ENCODE peak calls at places on chromosomes 11 and 22, in six cellular contexts. One of them, this sample, is unnamed. For H3K9me3 and H3K4me1, the result is how much of the 10 kb centered on the place peaks cover.

GRCh38 chr11:33147559-33147958 is 13.7 kb downstream of the CSTF3 start:
- DNase-seq in left ventricle myocardium inferior: no peak
- DNase-seq in uterus: no peak
- DNase-seq in kidney: no peak
- DNase-seq in Caco-2: no peak
- DNase-seq in upper lobe of left lung: no peak
- DNase-seq in this sample: no peak

GRCh38 chr22:17724241-17724640 is 50.0 kb downstream of the BID start:
- DNase-seq in left ventricle myocardium inferior: no peak
- DNase-seq in uterus: no peak
- DNase-seq in kidney: no peak
- DNase-seq in Caco-2: no peak
- DNase-seq in upper lobe of left lung: no peak
- DNase-seq in this sample: no peak

GRCh38 chr22:30948930-30949342 is 19.6 kb downstream of the MORC2 start:
- DNase-seq in left ventricle myocardium inferior: no peak
- DNase-seq in uterus: no peak
- DNase-seq in kidney: no peak
- DNase-seq in Caco-2: no peak
- DNase-seq in upper lobe of left lung: no peak
- DNase-seq in this sample: no peak

GRCh38 chr11:131993291-131993690 is 622.9 kb downstream of the NTM start:
- DNase-seq in left ventricle myocardium inferior: no peak
- DNase-seq in uterus: no peak
- DNase-seq in kidney: no peak
- DNase-seq in Caco-2: no peak
- DNase-seq in upper lobe of left lung: no peak
- DNase-seq in this sample: no peak

GRCh38 chr11:105538531-105538930 is 71.3 kb upstream of the GRIA4 start:
- DNase-seq in left ventricle myocardium inferior: no peak
- DNase-seq in uterus: no peak
- DNase-seq in kidney: no peak
- DNase-seq in Caco-2: no peak
- DNase-seq in upper lobe of left lung: no peak
- DNase-seq in this sample: no peak

GRCh38 chr22:39731481-39731880 is 160.9 kb downstream of the CACNA1I start:
- DNase-seq in left ventricle myocardium inferior: no peak
- DNase-seq in uterus: no peak
- DNase-seq in kidney: no peak
- DNase-seq in Caco-2: no peak
- DNase-seq in upper lobe of left lung: no peak
- DNase-seq in this sample: no peak

GRCh38 chr11:44906641-44907040 is 44.0 kb downstream of the TP53I11 start:
- DNase-seq in left ventricle myocardium inferior: no peak
- DNase-seq in uterus: no peak
- DNase-seq in kidney: no peak
- DNase-seq in Caco-2: no peak
- DNase-seq in upper lobe of left lung: no peak
- DNase-seq in this sample: no peak

GRCh38 chr11:11946878-11947277 is 61.5 kb downstream of the DKK3 start:
- DNase-seq in left ventricle myocardium inferior: peak
- DNase-seq in uterus: no peak
- DNase-seq in kidney: no peak
- DNase-seq in Caco-2: no peak
- DNase-seq in upper lobe of left lung: no peak
- DNase-seq in this sample: no peak

GRCh38 chr11:63343130-63343529 is 26.5 kb upstream of the SLC22A9 start:
- DNase-seq in left ventricle myocardium inferior: no peak
- DNase-seq in uterus: no peak
- DNase-seq in kidney: no peak
- DNase-seq in Caco-2: no peak
- DNase-seq in upper lobe of left lung: no peak
- DNase-seq in this sample: no peak

GRCh38 chr11:118071416-118072030 is 5.4 kb upstream of the TMPRSS4 start:
- DNase-seq in left ventricle myocardium inferior: no peak
- DNase-seq in uterus: no peak
- DNase-seq in kidney: no peak
- DNase-seq in Caco-2: no peak
- DNase-seq in upper lobe of left lung: no peak
- DNase-seq in this sample: no peak

GRCh38 chr11:1751999-1752906 is 1.9 kb upstream of the IFITM10 start:
- DNase-seq in left ventricle myocardium inferior: no peak
- DNase-seq in uterus: no peak
- DNase-seq in kidney: no peak
- DNase-seq in Caco-2: no peak
- DNase-seq in upper lobe of left lung: peak
- DNase-seq in this sample: peak

GRCh38 chr11:27116684-27117083 is 76.1 kb downstream of the BBOX1 start:
- DNase-seq in left ventricle myocardium inferior: no peak
- DNase-seq in uterus: no peak
- DNase-seq in kidney: no peak
- DNase-seq in Caco-2: no peak
- DNase-seq in upper lobe of left lung: no peak
- DNase-seq in this sample: no peak

GRCh38 chr11:68574308-68574707 is 110.0 kb upstream of the GAL start:
- DNase-seq in left ventricle myocardium inferior: no peak
- DNase-seq in uterus: no peak
- DNase-seq in kidney: no peak
- DNase-seq in Caco-2: no peak
- DNase-seq in upper lobe of left lung: no peak
- DNase-seq in this sample: no peak

GRCh38 chr11:94851864-94852581 is 83.9 kb downstream of the AMOTL1 start:
- DNase-seq in left ventricle myocardium inferior: no peak
- DNase-seq in uterus: no peak
- DNase-seq in kidney: no peak
- DNase-seq in Caco-2: no peak
- DNase-seq in upper lobe of left lung: no peak
- DNase-seq in this sample: no peak

GRCh38 chr11:44190883-44191230 is 95.4 kb downstream of the EXT2 start:
- DNase-seq in left ventricle myocardium inferior: no peak
- DNase-seq in uterus: no peak
- DNase-seq in kidney: no peak
- DNase-seq in Caco-2: no peak
- DNase-seq in upper lobe of left lung: no peak
- DNase-seq in this sample: no peak

GRCh38 chr11:68963779-68964178 is 17.0 kb downstream of the MRGPRD start:
- DNase-seq in left ventricle myocardium inferior: no peak
- DNase-seq in uterus: peak
- DNase-seq in kidney: peak
- DNase-seq in Caco-2: peak
- DNase-seq in upper lobe of left lung: no peak
- DNase-seq in this sample: peak

GRCh38 chr11:19472679-19473078 is 231.9 kb upstream of the E2F8 start:
- DNase-seq in left ventricle myocardium inferior: no peak
- DNase-seq in uterus: no peak
- DNase-seq in kidney: no peak
- DNase-seq in Caco-2: no peak
- DNase-seq in upper lobe of left lung: no peak
- DNase-seq in this sample: no peak

GRCh38 chr11:95715777-95716241 is 73.8 kb downstream of the FAM76B start:
- DNase-seq in left ventricle myocardium inferior: no peak
- DNase-seq in uterus: no peak
- DNase-seq in kidney: no peak
- DNase-seq in Caco-2: no peak
- DNase-seq in upper lobe of left lung: no peak
- DNase-seq in this sample: no peak

GRCh38 chr11:124935548-124936514 is at the start of gene HEPACAM:
- DNase-seq in left ventricle myocardium inferior: no peak
- DNase-seq in uterus: no peak
- DNase-seq in kidney: no peak
- DNase-seq in Caco-2: no peak
- DNase-seq in upper lobe of left lung: peak
- DNase-seq in this sample: no peak

GRCh38 chr11:13284776-13285588 is 7.4 kb downstream of the BMAL1 start:
- DNase-seq in left ventricle myocardium inferior: no peak
- DNase-seq in uterus: no peak
- DNase-seq in kidney: no peak
- DNase-seq in Caco-2: no peak
- DNase-seq in upper lobe of left lung: no peak
- DNase-seq in this sample: no peak

GRCh38 chr11:79078999-79079398 is 361.8 kb downstream of the TENM4 start:
- DNase-seq in left ventricle myocardium inferior: peak
- DNase-seq in uterus: no peak
- DNase-seq in kidney: no peak
- DNase-seq in Caco-2: no peak
- DNase-seq in upper lobe of left lung: no peak
- DNase-seq in this sample: no peak

GRCh38 chr11:96627379-96627778 is 237.6 kb downstream of the JRKL start:
- DNase-seq in left ventricle myocardium inferior: no peak
- DNase-seq in uterus: no peak
- DNase-seq in kidney: no peak
- DNase-seq in Caco-2: no peak
- DNase-seq in upper lobe of left lung: no peak
- DNase-seq in this sample: no peak

GRCh38 chr22:35330258-35330861 is 30.7 kb downstream of the TOM1 start:
- DNase-seq in left ventricle myocardium inferior: peak
- DNase-seq in uterus: peak
- DNase-seq in kidney: peak
- DNase-seq in Caco-2: no peak
- DNase-seq in upper lobe of left lung: peak
- DNase-seq in this sample: peak

GRCh38 chr11:71181566-71181965 is 70.8 kb downstream of the SHANK2 start:
- DNase-seq in left ventricle myocardium inferior: no peak
- DNase-seq in uterus: no peak
- DNase-seq in kidney: peak
- DNase-seq in Caco-2: peak
- DNase-seq in upper lobe of left lung: no peak
- DNase-seq in this sample: peak

GRCh38 chr11:27761356-27761755 is 61.1 kb upstream of the BDNF start:
- DNase-seq in left ventricle myocardium inferior: no peak
- DNase-seq in uterus: no peak
- DNase-seq in kidney: no peak
- DNase-seq in Caco-2: no peak
- DNase-seq in upper lobe of left lung: no peak
- DNase-seq in this sample: no peak

GRCh38 chr11:86737752-86738151 is 62.6 kb upstream of the PRSS23 start:
- DNase-seq in left ventricle myocardium inferior: no peak
- DNase-seq in uterus: no peak
- DNase-seq in kidney: no peak
- DNase-seq in Caco-2: no peak
- DNase-seq in upper lobe of left lung: no peak
- DNase-seq in this sample: no peak

GRCh38 chr11:72238040-72238450 is 5.9 kb downstream of the PHOX2A start:
- DNase-seq in left ventricle myocardium inferior: no peak
- DNase-seq in uterus: peak
- DNase-seq in kidney: no peak
- DNase-seq in Caco-2: peak
- DNase-seq in upper lobe of left lung: peak
- DNase-seq in this sample: peak

GRCh38 chr22:40928657-40929056 is 22.5 kb upstream of the RBX1 start:
- DNase-seq in left ventricle myocardium inferior: no peak
- DNase-seq in uterus: no peak
- DNase-seq in kidney: no peak
- DNase-seq in Caco-2: no peak
- DNase-seq in upper lobe of left lung: no peak
- DNase-seq in this sample: no peak

GRCh38 chr11:134372961-134373360 is 39.1 kb downstream of the B3GAT1 start:
- DNase-seq in left ventricle myocardium inferior: no peak
- DNase-seq in uterus: no peak
- DNase-seq in kidney: peak
- DNase-seq in Caco-2: no peak
- DNase-seq in upper lobe of left lung: no peak
- DNase-seq in this sample: peak

GRCh38 chr11:100639140-100639539 is 47.9 kb upstream of the ARHGAP42 start:
- DNase-seq in left ventricle myocardium inferior: no peak
- DNase-seq in uterus: no peak
- DNase-seq in kidney: no peak
- DNase-seq in Caco-2: no peak
- DNase-seq in upper lobe of left lung: no peak
- DNase-seq in this sample: no peak

GRCh38 chr11:100638648-100639047 is 48.4 kb upstream of the ARHGAP42 start:
- DNase-seq in left ventricle myocardium inferior: no peak
- DNase-seq in uterus: no peak
- DNase-seq in kidney: no peak
- DNase-seq in Caco-2: no peak
- DNase-seq in upper lobe of left lung: no peak
- DNase-seq in this sample: no peak

GRCh38 chr11:100636536-100636935 is 50.6 kb upstream of the ARHGAP42 start:
- DNase-seq in left ventricle myocardium inferior: no peak
- DNase-seq in uterus: no peak
- DNase-seq in kidney: no peak
- DNase-seq in Caco-2: no peak
- DNase-seq in upper lobe of left lung: no peak
- DNase-seq in this sample: no peak

GRCh38 chr11:100640071-100640470 is 47.0 kb upstream of the ARHGAP42 start:
- DNase-seq in left ventricle myocardium inferior: no peak
- DNase-seq in uterus: no peak
- DNase-seq in kidney: no peak
- DNase-seq in Caco-2: no peak
- DNase-seq in upper lobe of left lung: no peak
- DNase-seq in this sample: no peak

GRCh38 chr11:100637706-100638105 is 49.4 kb upstream of the ARHGAP42 start:
- DNase-seq in left ventricle myocardium inferior: no peak
- DNase-seq in uterus: no peak
- DNase-seq in kidney: no peak
- DNase-seq in Caco-2: no peak
- DNase-seq in upper lobe of left lung: peak
- DNase-seq in this sample: no peak
- H3K9me3 ChIP-seq in left ventricle myocardium inferior: under half
- H3K9me3 ChIP-seq in uterus: under half
- H3K9me3 ChIP-seq in kidney: under half
- H3K9me3 ChIP-seq in Caco-2: under half
- H3K9me3 ChIP-seq in upper lobe of left lung: under half
- H3K9me3 ChIP-seq in this sample: under half

GRCh38 chr22:42841444-42841843 is 15.6 kb downstream of the ARFGAP3 start:
- DNase-seq in left ventricle myocardium inferior: no peak
- DNase-seq in uterus: no peak
- DNase-seq in kidney: no peak
- DNase-seq in Caco-2: no peak
- DNase-seq in upper lobe of left lung: no peak
- DNase-seq in this sample: no peak
- H3K4me1 ChIP-seq in left ventricle myocardium inferior: under half
- H3K4me1 ChIP-seq in uterus: under half
- H3K4me1 ChIP-seq in kidney: under half
- H3K4me1 ChIP-seq in Caco-2: under half
- H3K4me1 ChIP-seq in upper lobe of left lung: under half
- H3K4me1 ChIP-seq in this sample: under half

DNA sequence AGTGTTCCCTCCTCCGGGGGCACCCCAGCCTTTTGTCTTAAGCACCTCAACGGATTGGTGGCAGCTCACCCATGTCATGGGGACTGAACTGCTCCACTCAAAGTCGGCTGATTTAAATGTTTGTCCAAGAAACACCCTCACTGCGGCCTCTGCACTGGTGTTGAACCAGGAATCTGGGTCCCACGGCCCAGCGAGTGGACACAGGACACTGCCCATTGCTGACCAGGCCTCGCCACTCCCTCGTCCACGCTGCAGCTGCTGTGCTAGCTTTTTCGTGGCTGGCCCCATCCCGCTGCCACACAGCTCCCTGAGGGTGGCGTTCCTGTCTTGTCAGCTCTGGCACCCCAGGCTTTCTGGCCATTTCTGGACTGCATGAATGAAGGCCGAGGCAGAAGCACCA is 646.2 kb downstream of the BRD1 start:
- DNase-seq in left ventricle myocardium inferior: no peak
- DNase-seq in uterus: no peak
- DNase-seq in kidney: no peak
- DNase-seq in Caco-2: no peak
- DNase-seq in upper lobe of left lung: peak
- DNase-seq in this sample: peak
- H3K9me3 ChIP-seq in left ventricle myocardium inferior: under half
- H3K9me3 ChIP-seq in uterus: under half
- H3K9me3 ChIP-seq in kidney: under half
- H3K9me3 ChIP-seq in Caco-2: under half
- H3K9me3 ChIP-seq in upper lobe of left lung: under half
- H3K9me3 ChIP-seq in this sample: under half

GRCh38 chr11:65419773-65420481 is 2.7 kb upstream of the NEAT1 start:
- DNase-seq in left ventricle myocardium inferior: peak
- DNase-seq in uterus: peak
- DNase-seq in kidney: peak
- DNase-seq in Caco-2: peak
- DNase-seq in upper lobe of left lung: peak
- DNase-seq in this sample: peak
- H3K4me1 ChIP-seq in left ventricle myocardium inferior: half or more
- H3K4me1 ChIP-seq in uterus: under half
- H3K4me1 ChIP-seq in kidney: under half
- H3K4me1 ChIP-seq in Caco-2: half or more
- H3K4me1 ChIP-seq in upper lobe of left lung: under half
- H3K4me1 ChIP-seq in this sample: under half

This sample was measured in aorta.